ENCODE peak calls at places on chromosome 5, in ten cellular contexts. K is stimulated activated CD8-positive, alpha-beta memory T cell treated with anti-CD3 and anti-CD28 coated beads, Interleukin-7, amount 100 ng/mL, for 4 hours; I is G401; D is AG10803; Q is GM23248; P is Daoy; X is activated effector memory CD4-positive, alpha-beta T cell treated with Interleukin-2 at 50 U/mL for 16 hours; T is IMR-90; N is kidney tubule cell; J is activated T-helper 1 cell treated with anti-CD3 and anti-CD28 coated beads, Interleukin-2, amount 50 U/mL, for 16 hours. W is an unnamed sample.

GRCh38 chr5:171318026-171318425 is 9.0 kb downstream of the TLX3 start:
- DNase-seq in K (no peak), I (no peak), D (no peak), Q (no peak), P (no peak), X (no peak), T (no peak), N (no peak), J (no peak), W (no peak)

GRCh38 chr5:109956884-109957283 is 267.2 kb downstream of the MAN2A1 start:
- DNase-seq in K (no peak), I (no peak), D (no peak), Q (no peak), P (no peak), X (no peak), T (no peak), N (no peak), J (no peak), W (no peak)

GRCh38 chr5:173326501-173326960 is 1.7 kb downstream of the STC2 start:
- DNase-seq in K (no peak), I (no peak), D (peak; percentile 95), Q (peak; percentile 97), P (peak; percentile 96), X (no peak), T (peak; percentile 92), N (peak; percentile 84), J (no peak), W (no peak)

GRCh38 chr5:168549554-168549953 is 20.4 kb downstream of the FBLL1 start:
- DNase-seq in K (no peak), I (no peak), D (no peak), Q (no peak), P (no peak), X (no peak), T (no peak), N (no peak), J (no peak), W (no peak)

GRCh38 chr5:144585716-144586115 is 415.0 kb downstream of the KCTD16 start:
- DNase-seq in K (no peak), I (no peak), D (no peak), Q (no peak), P (no peak), X (no peak), T (no peak), N (no peak), J (no peak), W (no peak)

GRCh38 chr5:78204241-78204640 is 90.3 kb downstream of the AP3B1 start:
- DNase-seq in K (no peak), I (no peak), D (no peak), Q (no peak), P (no peak), X (no peak), T (no peak), N (no peak), J (no peak), W (no peak)

GRCh38 chr5:67971223-67971830 is 244.2 kb upstream of the PIK3R1 start:
- DNase-seq in K (no peak), I (no peak), D (peak; percentile 90), Q (peak; percentile 79), P (no peak), X (no peak), T (peak; percentile 25), N (no peak), J (no peak), W (no peak)

GRCh38 chr5:76546497-76547102 is 76.6 kb downstream of the F2RL2 start:
- DNase-seq in K (no peak), I (no peak), D (no peak), Q (no peak), P (no peak), X (no peak), T (no peak), N (no peak), J (no peak), W (peak; percentile 20)

GRCh38 chr5:4058899-4059298 is 463.3 kb downstream of the IRX1 start:
- DNase-seq in K (no peak), I (no peak), D (no peak), Q (peak; percentile 27), P (peak; percentile 83), X (no peak), T (no peak), N (no peak), J (no peak), W (no peak)

GRCh38 chr5:107672212-107673105 is 1.7 kb upstream of the EFNA5 start:
- DNase-seq in K (no peak), I (peak; percentile 81), D (peak; percentile 63), Q (peak; percentile 65), P (peak; percentile 97), X (no peak), T (peak; percentile 87), N (peak; percentile 99), J (no peak), W (no peak)

GRCh38 chr5:54905942-54906537 is 79.4 kb downstream of the ESM1 start:
- DNase-seq in K (peak; percentile 30), I (peak; percentile 22), D (peak; percentile 73), Q (peak; percentile 83), P (peak; percentile 58), X (peak; percentile 45), T (peak; percentile 82), N (peak; percentile 63), J (peak; percentile 25), W (peak; percentile 41)

W was measured in activated CD4-positive, CD25-positive, alpha-beta regulatory T cell treated with anti-CD3 and anti-CD28 coated beads, Interleukin-2, amount 50 U/mL, for 16 hours.